ENCODE peak calls at places on chromosomes 12 and 14, in five cellular contexts. V is stomach, O is A549, H is sigmoid colon, T is tibial nerve. Q is an unnamed sample.

GRCh38 chr12:58443273-58443980 is 476.9 kb downstream of the LRIG3 start:
- DNase-seq in H (no peak), O (peak; percentile 47), V (no peak), T (no peak), Q (no peak)

GRCh38 chr12:114952573-114953196 is 268.7 kb upstream of the TBX3 start:
- DNase-seq in T (no peak), H (peak; percentile 66), O (no peak), V (no peak), Q (no peak)

GRCh38 chr12:48198619-48198973 is 4.5 kb downstream of the OR10AD1 start:
- DNase-seq in H (peak; percentile 78), T (no peak), V (peak; percentile 42), O (no peak), Q (peak; percentile 67)

GRCh38 chr12:3148366-3149000 is 71.3 kb downstream of the TSPAN9 start:
- DNase-seq in O (no peak), V (no peak), H (no peak), T (no peak), Q (peak; percentile 82)

GRCh38 chr12:24898606-24899005 is 50.3 kb downstream of the BCAT1 start:
- DNase-seq in H (no peak), O (no peak), T (no peak), V (no peak), Q (no peak)

GRCh38 chr12:95988506-95989275 is 7.5 kb downstream of the HAL start:
- DNase-seq in O (no peak), T (no peak), V (no peak), H (no peak), Q (no peak)

GRCh38 chr14:97218713-97219355 is 421.7 kb downstream of the VRK1 start:
- DNase-seq in V (no peak), T (no peak), O (peak; percentile 2), H (no peak), Q (no peak)

GRCh38 chr12:119683413-119683812 is 15.5 kb downstream of the PRKAB1 start:
- DNase-seq in O (no peak), T (no peak), H (no peak), V (no peak), Q (no peak)

GRCh38 chr12:104748790-104749189 is 209.3 kb downstream of the SLC41A2 start:
- DNase-seq in O (no peak), T (no peak), V (no peak), H (peak; percentile 82), Q (no peak)

GRCh38 chr14:24075485-24076301 is 4.3 kb downstream of the CPNE6 start:
- DNase-seq in V (peak; percentile 54), H (no peak), T (no peak), O (no peak), Q (no peak)

GRCh38 chr14:91893659-91894058 is 26.3 kb upstream of the TC2N start:
- DNase-seq in V (no peak), H (peak; percentile 46), O (no peak), T (no peak), Q (no peak)

GRCh38 chr12:43914923-43915468 is 79.1 kb downstream of the TMEM117 start:
- DNase-seq in V (no peak), H (no peak), T (no peak), O (peak; percentile 19), Q (no peak)

GRCh38 chr14:60931206-60931605 is 49.7 kb downstream of the TRMT5 start:
- DNase-seq in V (no peak), H (no peak), T (no peak), O (no peak), Q (no peak)

GRCh38 chr12:65892905-65893304 is 68.6 kb downstream of the HMGA2 start:
- DNase-seq in H (no peak), T (no peak), V (no peak), O (no peak), Q (no peak)

GRCh38 chr14:94889520-94890312 is 119.8 kb upstream of the GSC start:
- DNase-seq in H (no peak), O (no peak), V (no peak), T (no peak), Q (no peak)

GRCh38 chr14:23877538-23878180 is 75.9 kb upstream of the DHRS4 start:
- DNase-seq in O (no peak), T (no peak), V (no peak), H (no peak), Q (no peak)

GRCh38 chr12:125283521-125283920 is 218.3 kb downstream of the AACS start:
- DNase-seq in O (no peak), H (no peak), T (no peak), V (no peak), Q (no peak)

GRCh38 chr12:997505-997904 is 6.5 kb downstream of the ERC1 start:
- DNase-seq in H (no peak), O (no peak), T (no peak), V (no peak), Q (no peak)
- H3K4me3 ChIP-seq in H (no peak overlapping the region), O (no peak overlapping the region), T (no peak overlapping the region), V (no peak overlapping the region), Q (no peak overlapping the region)

GRCh38 chr12:89140580-89141236 is 211.6 kb downstream of the DUSP6 start:
- DNase-seq in O (no peak), V (no peak), T (no peak), H (no peak), Q (no peak)
- TF ChIP-seq EP300 in O (no peak), V (no peak), T (no peak), H (no peak), Q (no peak)

GRCh38 chr14:99215277-99215676 is 56.7 kb downstream of the BCL11B start:
- DNase-seq in V (no peak), H (no peak), O (no peak), T (no peak), Q (peak; percentile 20)
- H3K4me3 ChIP-seq in V (no peak overlapping the region), H (peak overlapping the region; percentile 21), O (no peak overlapping the region), T (peak overlapping the region; percentile 9), Q (no peak overlapping the region)

GRCh38 chr14:30223385-30223785 is 295.7 kb upstream of the PRKD1 start:
- DNase-seq in V (peak; percentile 90), H (peak; percentile 80), T (peak; percentile 74), O (peak; percentile 46), Q (peak; percentile 49)
- TF ChIP-seq EP300 in V (no peak), H (no peak), T (no peak), O (no peak), Q (no peak)

Q was measured in ovary.